ENCODE peak calls at places on chromosomes 11 and 22, in four cellular contexts. Z, F, X and K are unnamed samples.

GRCh38 chr11:74636633-74637184 is 44.3 kb downstream of the POLD3 start:
- DNase-seq in Z (peak), F (no peak), X (no peak), K (peak)

GRCh38 chr22:36332623-36333331 is 55.0 kb downstream of the MYH9 start:
- DNase-seq in Z (peak), F (no peak), X (no peak), K (no peak)

GRCh38 chr11:34773211-34773610 is 143.0 kb downstream of the APIP start:
- DNase-seq in Z (no peak), F (no peak), X (no peak), K (no peak)

GRCh38 chr11:62120466-62120865 is 3.3 kb upstream of the INCENP start:
- DNase-seq in Z (no peak), F (no peak), X (no peak), K (no peak)

GRCh38 chr11:131195801-131196517 is 174.5 kb upstream of the NTM start:
- DNase-seq in Z (peak), F (no peak), X (peak), K (no peak)

GRCh38 chr11:64290352-64290751 is 750 bp upstream of the KCNK4 start:
- DNase-seq in Z (no peak), F (no peak), X (no peak), K (no peak)

GRCh38 chr11:12196335-12196734 is 85.9 kb downstream of the MICAL2 start:
- DNase-seq in Z (no peak), F (no peak), X (no peak), K (no peak)

GRCh38 chr11:111736621-111737055 is 29.6 kb downstream of the PPP2R1B start:
- DNase-seq in Z (no peak), F (no peak), X (no peak), K (no peak)

GRCh38 chr11:127056338-127056971 is 55.9 kb upstream of the KIRREL3 start:
- DNase-seq in Z (no peak), F (no peak), X (no peak), K (no peak)

GRCh38 chr11:2459016-2459725 is 14.4 kb downstream of the KCNQ1 start:
- DNase-seq in Z (no peak), F (no peak), X (no peak), K (no peak)

GRCh38 chr11:112655386-112655785 is 305.8 kb upstream of the NCAM1 start:
- DNase-seq in Z (peak), F (no peak), X (peak), K (no peak)

GRCh38 chr11:102155676-102156075 is 45.4 kb downstream of the YAP1 start:
- DNase-seq in Z (no peak), F (no peak), X (no peak), K (no peak)

GRCh38 chr22:38218661-38219331 is 17.0 kb downstream of the MAFF start:
- DNase-seq in Z (peak), F (no peak), X (peak), K (peak)

GRCh38 chr22:19629331-19629719 is 85.0 kb upstream of the SEPTIN5 start:
- DNase-seq in Z (no peak), F (no peak), X (no peak), K (no peak)

GRCh38 chr22:28956506-28956905 is 73.1 kb downstream of the ZNRF3 start:
- DNase-seq in Z (no peak), F (no peak), X (no peak), K (no peak)

GRCh38 chr11:88293931-88294330 is 43.6 kb downstream of the CTSC start:
- DNase-seq in Z (peak), F (no peak), X (no peak), K (no peak)

GRCh38 chr11:59615132-59615636 is 390 bp downstream of the OSBP start:
- DNase-seq in Z (peak), F (no peak), X (peak), K (peak)

GRCh38 chr11:66465371-66466224 is 1.1 kb upstream of the PELI3 start:
- DNase-seq in Z (no peak), F (no peak), X (no peak), K (no peak)

GRCh38 chr22:18057568-18058209 is 20.1 kb upstream of the PEX26 start:
- DNase-seq in Z (peak), F (peak), X (peak), K (peak)